ENCODE peak calls at places on chromosomes 11 and 22, in nine cellular contexts. D is osteocyte, T is HFFc6, P is AG09309, H is GM12878, A is GM12864, E is tibial artery, L is osteoblast, M is adrenal gland. V is an unnamed sample.

GRCh38 chr22:35589071-35589735 is 27.9 kb downstream of the MB start:
- DNase-seq in D (no peak), M (peak; percentile 36), P (peak; percentile 90), H (no peak), T (peak; percentile 98), L (peak; percentile 94), A (no peak), E (no peak), V (no peak)

GRCh38 chr11:45646275-45646970 is 19.0 kb downstream of the CHST1 start:
- DNase-seq in D (peak; percentile 27), M (no peak), E (no peak), H (peak; percentile 7), A (no peak), L (peak; percentile 97), T (peak; percentile 48), P (no peak), V (peak; percentile 50)

GRCh38 chr11:34223021-34223813 is 117.8 kb downstream of the NAT10 start:
- DNase-seq in P (peak; percentile 94), T (peak; percentile 84), E (peak; percentile 86), L (peak; percentile 87), M (no peak), H (no peak), D (no peak), A (no peak), V (no peak)

GRCh38 chr11:68552542-68552941 is 92.0 kb downstream of the PPP6R3 start:
- DNase-seq in D (no peak), A (no peak), E (no peak), P (no peak), L (no peak), H (no peak), M (no peak), T (no peak), V (no peak)

GRCh38 chr22:37201066-37201820 is 11.0 kb downstream of the SSTR3 start:
- DNase-seq in P (no peak), A (no peak), M (no peak), T (no peak), E (peak; percentile 40), H (no peak), L (no peak), D (no peak), V (no peak)

GRCh38 chr11:1528710-1529109 is 42.1 kb upstream of the MOB2 start:
- DNase-seq in A (no peak), M (no peak), D (no peak), L (no peak), T (no peak), P (no peak), E (no peak), H (no peak), V (no peak)

GRCh38 chr22:21585389-21585788 is 17.9 kb downstream of the UBE2L3 start:
- DNase-seq in T (no peak), A (no peak), M (no peak), P (no peak), H (no peak), E (no peak), D (no peak), L (no peak), V (no peak)

GRCh38 chr22:49670610-49671330 is 156.9 kb downstream of the BRD1 start:
- DNase-seq in T (no peak), P (no peak), A (no peak), L (peak; percentile 71), M (no peak), E (peak; percentile 61), D (no peak), H (no peak), V (no peak)

GRCh38 chr22:40819741-40820140 is 595 bp upstream of the SLC25A17 start:
- DNase-seq in A (no peak), L (peak; percentile 61), M (no peak), T (peak; percentile 58), D (no peak), H (no peak), P (no peak), E (no peak), V (peak; percentile 28)

GRCh38 chr22:46142548-46143490 is 7.5 kb upstream of the PPARA start:
- DNase-seq in M (no peak), E (no peak), P (no peak), T (no peak), L (peak; percentile 81), H (no peak), D (no peak), A (no peak), V (no peak)

GRCh38 chr11:9748361-9748970 is 84.6 kb downstream of the SWAP70 start:
- DNase-seq in M (peak; percentile 44), D (no peak), P (no peak), A (peak; percentile 81), E (peak; percentile 81), L (peak; percentile 86), T (peak; percentile 82), H (peak; percentile 72), V (peak; percentile 71)

GRCh38 chr22:17903564-17904295 is 120.6 kb downstream of the MICAL3 start:
- DNase-seq in H (no peak), T (no peak), A (no peak), D (no peak), L (no peak), E (no peak), M (no peak), P (no peak), V (no peak)

GRCh38 chr11:597166-597725 is 18.5 kb downstream of the IRF7 start:
- DNase-seq in T (no peak), D (no peak), E (no peak), H (no peak), A (no peak), P (no peak), M (no peak), L (no peak), V (no peak)

GRCh38 chr22:19110064-19110458 is 12.2 kb downstream of the DGCR2 start:
- DNase-seq in T (no peak), P (no peak), L (no peak), H (no peak), A (no peak), E (peak; percentile 17), D (no peak), M (no peak), V (no peak)

GRCh38 chr11:134317103-134317502 is 14.7 kb upstream of the GLB1L2 start:
- DNase-seq in L (no peak), T (no peak), H (no peak), A (no peak), E (no peak), D (no peak), P (no peak), M (no peak), V (no peak)

GRCh38 chr11:20110908-20111669 is 49.2 kb downstream of the DBX1 start:
- DNase-seq in T (peak; percentile 97), L (peak; percentile 69), D (peak; percentile 90), M (peak; percentile 27), H (peak; percentile 8), E (no peak), P (peak; percentile 95), A (no peak), V (peak; percentile 77)

GRCh38 chr11:128502736-128503135 is 84.6 kb downstream of the ETS1 start:
- DNase-seq in E (no peak), T (peak; percentile 94), M (no peak), A (no peak), H (no peak), P (peak; percentile 77), L (no peak), D (no peak), V (no peak)

GRCh38 chr11:28086569-28086968 is 21.4 kb downstream of the KIF18A start:
- DNase-seq in D (no peak), P (no peak), T (peak; percentile 73), H (no peak), A (no peak), L (no peak), E (no peak), M (no peak), V (no peak)

GRCh38 chr11:30128269-30128932 is 102.4 kb upstream of the FSHB start:
- DNase-seq in M (no peak), T (peak; percentile 37), P (no peak), A (peak; percentile 0), E (no peak), L (peak; percentile 8), D (no peak), H (no peak), V (peak; percentile 9)

GRCh38 chr22:41367680-41368542 is 13.8 kb upstream of the TEF start:
- DNase-seq in T (peak; percentile 34), L (peak; percentile 90), H (no peak), M (peak; percentile 41), P (peak; percentile 34), D (no peak), A (no peak), E (peak; percentile 86), V (no peak)

GRCh38 chr11:25961539-25961938 is 370.4 kb upstream of the ANO3 start:
- DNase-seq in A (no peak), D (no peak), P (no peak), M (no peak), E (no peak), T (no peak), H (no peak), L (no peak), V (no peak)
- TF ChIP-seq CTCF in A (no peak), D (peak; percentile 37), P (no peak), M (no peak), E (no peak), T (no peak), H (no peak), L (no peak), V (no peak)

DNA sequence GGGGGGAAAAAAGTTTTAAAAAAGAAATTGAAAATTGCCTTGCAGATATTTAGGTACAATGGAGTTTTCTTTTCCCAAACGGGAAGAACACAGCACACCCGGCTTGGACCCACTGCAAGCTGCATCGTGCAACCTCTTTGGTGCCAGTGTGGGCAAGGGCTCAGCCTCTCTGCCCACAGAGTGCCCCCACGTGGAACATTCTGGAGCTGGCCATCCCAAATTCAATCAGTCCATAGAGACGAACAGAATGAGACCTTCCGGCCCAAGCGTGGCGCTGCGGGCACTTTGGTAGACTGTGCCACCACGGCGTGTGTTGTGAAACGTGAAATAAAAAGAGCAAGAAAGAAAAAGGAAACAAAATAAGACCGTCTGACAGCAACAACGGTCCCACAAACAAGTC is 964.9 kb downstream of the NTM start:
- DNase-seq in P (no peak), M (no peak), A (no peak), E (no peak), L (no peak), H (no peak), D (no peak), T (no peak), V (no peak)
- TF ChIP-seq CTCF in P (no peak), M (no peak), A (no peak), E (no peak), L (no peak), H (no peak), D (no peak), T (no peak), V (no peak)

GRCh38 chr22:43747877-43748276 is 64.2 kb downstream of the EFCAB6 start:
- DNase-seq in E (no peak), L (no peak), P (no peak), T (no peak), D (no peak), A (no peak), H (no peak), M (no peak), V (no peak)
- TF ChIP-seq CTCF in E (no peak), L (peak; percentile 5), P (peak; percentile 23), T (no peak), D (no peak), A (no peak), H (peak; percentile 34), M (no peak), V (peak; percentile 14)

GRCh38 chr22:20186183-20186870 is 35.5 kb upstream of the CCDC188 start:
- DNase-seq in T (no peak), M (no peak), D (no peak), P (no peak), A (no peak), L (no peak), E (no peak), H (no peak), V (no peak)
- TF ChIP-seq CTCF in T (peak; percentile 46), M (no peak), D (no peak), P (no peak), A (no peak), L (no peak), E (no peak), H (no peak), V (no peak)

V was measured in GM13977.